ENCODE peak calls at places on chromosomes 13 and 19, in ten cellular contexts. One of them, this sample, is unnamed.
A peak's percentile ranks its signal among the peaks of the same experiment; 100 is the strongest.

GRCh38 chr19:7395793-7396192 is 47.1 kb downstream of the ARHGEF18 start:
- DNase-seq in BE2C: no peak
- DNase-seq in Peyer's patch: no peak
- DNase-seq in endothelial cell of umbilical vein: no peak
- DNase-seq in tibial artery: no peak
- DNase-seq in IMR-90: no peak
- DNase-seq in fibroblast of the aortic adventitia: no peak
- DNase-seq in lung: no peak
- DNase-seq in AG04449: no peak
- DNase-seq in esophagus squamous epithelium: no peak
- DNase-seq in this sample: peak; percentile 18

GRCh38 chr13:75173457-75174356 is 308.3 kb downstream of the TBC1D4 start:
- DNase-seq in BE2C: no peak
- DNase-seq in Peyer's patch: no peak
- DNase-seq in endothelial cell of umbilical vein: peak; percentile 22
- DNase-seq in tibial artery: no peak
- DNase-seq in IMR-90: no peak
- DNase-seq in fibroblast of the aortic adventitia: no peak
- DNase-seq in lung: no peak
- DNase-seq in AG04449: no peak
- DNase-seq in esophagus squamous epithelium: no peak
- DNase-seq in this sample: no peak

GRCh38 chr13:26663801-26664200 is 96.8 kb downstream of the GPR12 start:
- DNase-seq in BE2C: no peak
- DNase-seq in Peyer's patch: no peak
- DNase-seq in endothelial cell of umbilical vein: peak; percentile 60
- DNase-seq in tibial artery: no peak
- DNase-seq in IMR-90: no peak
- DNase-seq in fibroblast of the aortic adventitia: no peak
- DNase-seq in lung: no peak
- DNase-seq in AG04449: no peak
- DNase-seq in esophagus squamous epithelium: no peak
- DNase-seq in this sample: no peak

GRCh38 chr13:44243198-44243852 is 130.3 kb upstream of the SERP2 start:
- DNase-seq in BE2C: peak; percentile 80
- DNase-seq in Peyer's patch: no peak
- DNase-seq in endothelial cell of umbilical vein: peak; percentile 92
- DNase-seq in tibial artery: no peak
- DNase-seq in IMR-90: peak; percentile 74
- DNase-seq in fibroblast of the aortic adventitia: peak; percentile 57
- DNase-seq in lung: no peak
- DNase-seq in AG04449: no peak
- DNase-seq in esophagus squamous epithelium: no peak
- DNase-seq in this sample: peak; percentile 89

GRCh38 chr19:47520343-47520806 is 5.5 kb upstream of the NAPA start:
- DNase-seq in BE2C: no peak
- DNase-seq in Peyer's patch: no peak
- DNase-seq in endothelial cell of umbilical vein: no peak
- DNase-seq in tibial artery: no peak
- DNase-seq in IMR-90: no peak
- DNase-seq in fibroblast of the aortic adventitia: no peak
- DNase-seq in lung: no peak
- DNase-seq in AG04449: no peak
- DNase-seq in esophagus squamous epithelium: no peak
- DNase-seq in this sample: no peak

GRCh38 chr13:79457948-79458347 is 23.0 kb upstream of the NDFIP2 start:
- DNase-seq in BE2C: no peak
- DNase-seq in Peyer's patch: no peak
- DNase-seq in endothelial cell of umbilical vein: peak; percentile 79
- DNase-seq in tibial artery: no peak
- DNase-seq in IMR-90: peak; percentile 91
- DNase-seq in fibroblast of the aortic adventitia: peak; percentile 44
- DNase-seq in lung: no peak
- DNase-seq in AG04449: no peak
- DNase-seq in esophagus squamous epithelium: no peak
- DNase-seq in this sample: peak; percentile 93

GRCh38 chr19:51111606-51112005 is 3.4 kb upstream of the CTU1 start:
- DNase-seq in BE2C: no peak
- DNase-seq in Peyer's patch: no peak
- DNase-seq in endothelial cell of umbilical vein: no peak
- DNase-seq in tibial artery: no peak
- DNase-seq in IMR-90: no peak
- DNase-seq in fibroblast of the aortic adventitia: no peak
- DNase-seq in lung: no peak
- DNase-seq in AG04449: no peak
- DNase-seq in esophagus squamous epithelium: no peak
- DNase-seq in this sample: no peak

GRCh38 chr19:14369399-14370168 is 11.7 kb upstream of the ADGRE5 start:
- DNase-seq in BE2C: no peak
- DNase-seq in Peyer's patch: peak; percentile 64
- DNase-seq in endothelial cell of umbilical vein: no peak
- DNase-seq in tibial artery: peak; percentile 86
- DNase-seq in IMR-90: peak; percentile 64
- DNase-seq in fibroblast of the aortic adventitia: peak; percentile 21
- DNase-seq in lung: no peak
- DNase-seq in AG04449: no peak
- DNase-seq in esophagus squamous epithelium: no peak
- DNase-seq in this sample: no peak

GRCh38 chr19:57664269-57665127 is 4.2 kb upstream of the ZSCAN4 start:
- DNase-seq in BE2C: peak; percentile 76
- DNase-seq in Peyer's patch: no peak
- DNase-seq in endothelial cell of umbilical vein: peak; percentile 46
- DNase-seq in tibial artery: peak; percentile 67
- DNase-seq in IMR-90: peak; percentile 31
- DNase-seq in fibroblast of the aortic adventitia: peak; percentile 46
- DNase-seq in lung: peak; percentile 29
- DNase-seq in AG04449: no peak
- DNase-seq in esophagus squamous epithelium: no peak
- DNase-seq in this sample: peak; percentile 54

GRCh38 chr19:50238043-50238442 is 34.6 kb downstream of the MYH14 start:
- DNase-seq in BE2C: no peak
- DNase-seq in Peyer's patch: no peak
- DNase-seq in endothelial cell of umbilical vein: no peak
- DNase-seq in tibial artery: no peak
- DNase-seq in IMR-90: no peak
- DNase-seq in fibroblast of the aortic adventitia: no peak
- DNase-seq in lung: no peak
- DNase-seq in AG04449: no peak
- DNase-seq in esophagus squamous epithelium: no peak
- DNase-seq in this sample: no peak

GRCh38 chr13:96033220-96034015 is 19.8 kb downstream of the UGGT2 start:
- DNase-seq in BE2C: no peak
- DNase-seq in Peyer's patch: no peak
- DNase-seq in endothelial cell of umbilical vein: no peak
- DNase-seq in tibial artery: no peak
- DNase-seq in IMR-90: no peak
- DNase-seq in fibroblast of the aortic adventitia: no peak
- DNase-seq in lung: no peak
- DNase-seq in AG04449: no peak
- DNase-seq in esophagus squamous epithelium: no peak
- DNase-seq in this sample: no peak

GRCh38 chr19:15246198-15246481 is 13.9 kb upstream of the EPHX3 start:
- DNase-seq in BE2C: no peak
- DNase-seq in Peyer's patch: no peak
- DNase-seq in endothelial cell of umbilical vein: no peak
- DNase-seq in tibial artery: no peak
- DNase-seq in IMR-90: no peak
- DNase-seq in fibroblast of the aortic adventitia: no peak
- DNase-seq in lung: no peak
- DNase-seq in AG04449: no peak
- DNase-seq in esophagus squamous epithelium: no peak
- DNase-seq in this sample: no peak

GRCh38 chr19:43765109-43765876 is 10.5 kb upstream of the SMG9 start:
- DNase-seq in BE2C: no peak
- DNase-seq in Peyer's patch: peak; percentile 80
- DNase-seq in endothelial cell of umbilical vein: peak; percentile 68
- DNase-seq in tibial artery: peak; percentile 86
- DNase-seq in IMR-90: peak; percentile 97
- DNase-seq in fibroblast of the aortic adventitia: peak; percentile 95
- DNase-seq in lung: no peak
- DNase-seq in AG04449: peak; percentile 87
- DNase-seq in esophagus squamous epithelium: no peak
- DNase-seq in this sample: peak; percentile 92

GRCh38 chr13:100573121-100573520 is 15.5 kb downstream of the GGACT start:
- DNase-seq in BE2C: peak; percentile 76
- DNase-seq in Peyer's patch: peak; percentile 79
- DNase-seq in endothelial cell of umbilical vein: peak; percentile 83
- DNase-seq in tibial artery: peak; percentile 72
- DNase-seq in IMR-90: peak; percentile 82
- DNase-seq in fibroblast of the aortic adventitia: peak; percentile 85
- DNase-seq in lung: peak; percentile 62
- DNase-seq in AG04449: peak; percentile 34
- DNase-seq in esophagus squamous epithelium: peak; percentile 12
- DNase-seq in this sample: peak; percentile 93

GRCh38 chr13:39886336-39886735 is 230.9 kb downstream of the COG6 start:
- DNase-seq in BE2C: no peak
- DNase-seq in Peyer's patch: no peak
- DNase-seq in endothelial cell of umbilical vein: no peak
- DNase-seq in tibial artery: no peak
- DNase-seq in IMR-90: no peak
- DNase-seq in fibroblast of the aortic adventitia: no peak
- DNase-seq in lung: no peak
- DNase-seq in AG04449: no peak
- DNase-seq in esophagus squamous epithelium: no peak
- DNase-seq in this sample: no peak

DNA sequence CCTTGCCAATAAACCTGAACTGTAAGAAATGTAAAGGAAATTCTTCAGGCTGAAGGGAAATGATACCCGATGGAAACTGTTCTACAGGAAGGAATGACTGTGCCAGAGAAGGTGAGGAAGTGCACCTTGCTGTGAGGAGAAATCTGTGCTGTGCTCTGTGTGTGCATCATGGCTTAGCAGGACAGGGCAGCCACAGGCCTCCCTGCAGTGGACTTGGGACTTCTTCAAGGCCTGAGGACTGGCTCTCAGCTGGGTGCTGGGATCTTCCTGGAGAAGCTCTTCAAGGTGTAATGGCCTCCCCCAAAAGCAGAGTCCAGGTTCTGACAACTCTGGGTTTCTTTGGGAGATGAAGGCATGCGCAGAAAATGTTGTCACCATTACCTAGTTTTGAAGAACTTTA is 145.1 kb downstream of the UQCRFS1 start:
- DNase-seq in BE2C: no peak
- DNase-seq in Peyer's patch: no peak
- DNase-seq in endothelial cell of umbilical vein: no peak
- DNase-seq in tibial artery: no peak
- DNase-seq in IMR-90: no peak
- DNase-seq in fibroblast of the aortic adventitia: no peak
- DNase-seq in lung: no peak
- DNase-seq in AG04449: no peak
- DNase-seq in esophagus squamous epithelium: no peak
- DNase-seq in this sample: no peak
- TF ChIP-seq CTCF in BE2C: no peak
- TF ChIP-seq CTCF in Peyer's patch: no peak
- TF ChIP-seq CTCF in endothelial cell of umbilical vein: no peak
- TF ChIP-seq CTCF in tibial artery: no peak
- TF ChIP-seq CTCF in IMR-90: no peak
- TF ChIP-seq CTCF in fibroblast of the aortic adventitia: no peak
- TF ChIP-seq CTCF in lung: no peak
- TF ChIP-seq CTCF in AG04449: no peak
- TF ChIP-seq CTCF in esophagus squamous epithelium: no peak
- TF ChIP-seq CTCF in this sample: no peak

DNA sequence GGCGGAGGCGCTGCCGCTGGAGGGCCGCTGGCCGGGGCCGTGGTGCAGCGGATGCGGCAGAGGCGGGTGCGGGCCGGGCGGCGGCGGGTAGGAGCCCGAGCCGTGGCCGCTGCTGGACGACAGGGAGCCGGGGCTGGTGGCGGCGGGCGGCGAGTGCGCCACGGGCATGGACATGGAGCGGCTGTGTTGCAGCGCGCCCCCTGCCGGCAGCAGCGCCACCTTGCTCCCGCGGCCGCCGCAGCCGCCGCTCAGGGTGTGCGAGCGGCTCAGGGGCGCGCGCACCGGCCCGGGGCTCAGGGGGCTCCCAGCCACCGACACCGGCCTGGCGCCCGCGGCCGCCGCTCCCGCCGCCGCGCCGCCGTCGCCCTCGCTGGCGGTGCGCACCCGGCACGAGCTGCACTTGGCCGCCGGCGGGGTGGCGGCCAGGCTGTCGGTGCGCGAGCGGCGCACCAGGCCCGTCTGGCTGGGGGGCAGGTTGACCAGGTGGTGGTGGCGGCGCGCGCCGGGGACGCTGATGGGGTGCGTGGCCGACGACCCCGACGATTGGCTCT is 1.7 kb downstream of the IRS2 start:
- DNase-seq in BE2C: peak; percentile 92
- DNase-seq in Peyer's patch: no peak
- DNase-seq in endothelial cell of umbilical vein: peak; percentile 51
- DNase-seq in tibial artery: peak; percentile 84
- DNase-seq in IMR-90: peak; percentile 62
- DNase-seq in fibroblast of the aortic adventitia: peak; percentile 57
- DNase-seq in lung: peak; percentile 72
- DNase-seq in AG04449: no peak
- DNase-seq in esophagus squamous epithelium: no peak
- DNase-seq in this sample: peak; percentile 80
- H3K4me3 ChIP-seq in BE2C: peak overlapping the region; percentile 87
- H3K4me3 ChIP-seq in Peyer's patch: peak overlapping the region; percentile 70
- H3K4me3 ChIP-seq in endothelial cell of umbilical vein: no peak overlapping the region
- H3K4me3 ChIP-seq in tibial artery: peak overlapping the region; percentile 73
- H3K4me3 ChIP-seq in IMR-90: peak overlapping the region; percentile 75
- H3K4me3 ChIP-seq in fibroblast of the aortic adventitia: peak overlapping the region; percentile 70
- H3K4me3 ChIP-seq in lung: peak overlapping the region; percentile 80
- H3K4me3 ChIP-seq in AG04449: peak overlapping the region; percentile 64
- H3K4me3 ChIP-seq in esophagus squamous epithelium: peak overlapping the region; percentile 68
- H3K4me3 ChIP-seq in this sample: peak overlapping the region; percentile 65

DNA sequence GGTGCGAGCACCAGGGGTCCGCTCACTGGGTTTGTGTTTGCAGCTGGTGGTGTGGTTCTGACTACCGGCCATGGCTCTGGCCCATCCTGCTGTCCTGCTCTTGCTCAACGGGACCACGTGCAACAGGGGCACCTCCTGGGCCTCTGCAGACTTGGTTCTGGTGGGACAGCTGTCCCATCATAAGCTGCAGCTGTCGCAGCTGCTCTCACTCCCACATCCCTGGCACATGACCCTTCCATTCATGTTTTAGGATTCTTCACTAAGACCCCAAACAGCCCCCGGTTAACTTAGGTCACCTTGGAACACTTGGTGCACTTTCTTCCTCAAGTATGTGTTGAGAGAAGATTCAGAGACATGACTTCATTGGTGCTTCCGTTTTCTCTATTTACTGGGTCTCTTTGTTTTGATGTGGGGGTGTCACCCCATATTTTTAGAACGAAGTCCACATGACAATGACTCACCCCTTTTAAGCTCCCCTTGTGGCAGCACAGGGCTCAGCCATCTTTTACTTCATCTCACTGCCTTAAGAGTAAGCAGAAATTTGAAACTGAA is 68.4 kb upstream of the ARHGEF7 start:
- DNase-seq in BE2C: no peak
- DNase-seq in Peyer's patch: no peak
- DNase-seq in endothelial cell of umbilical vein: no peak
- DNase-seq in tibial artery: no peak
- DNase-seq in IMR-90: peak; percentile 58
- DNase-seq in fibroblast of the aortic adventitia: peak; percentile 31
- DNase-seq in lung: peak; percentile 28
- DNase-seq in AG04449: no peak
- DNase-seq in esophagus squamous epithelium: no peak
- DNase-seq in this sample: peak; percentile 45
- TF ChIP-seq CTCF in BE2C: no peak
- TF ChIP-seq CTCF in Peyer's patch: no peak
- TF ChIP-seq CTCF in endothelial cell of umbilical vein: peak; percentile 0
- TF ChIP-seq CTCF in tibial artery: peak; percentile 17
- TF ChIP-seq CTCF in IMR-90: peak; percentile 37
- TF ChIP-seq CTCF in fibroblast of the aortic adventitia: peak; percentile 51
- TF ChIP-seq CTCF in lung: no peak
- TF ChIP-seq CTCF in AG04449: no peak
- TF ChIP-seq CTCF in esophagus squamous epithelium: no peak
- TF ChIP-seq CTCF in this sample: peak; percentile 51

GRCh38 chr19:8738377-8738776 is 16.9 kb downstream of the OR2Z1 start:
- DNase-seq in BE2C: no peak
- DNase-seq in Peyer's patch: no peak
- DNase-seq in endothelial cell of umbilical vein: no peak
- DNase-seq in tibial artery: no peak
- DNase-seq in IMR-90: no peak
- DNase-seq in fibroblast of the aortic adventitia: no peak
- DNase-seq in lung: no peak
- DNase-seq in AG04449: no peak
- DNase-seq in esophagus squamous epithelium: no peak
- DNase-seq in this sample: no peak
- H3K4me3 ChIP-seq in BE2C: no peak overlapping the region
- H3K4me3 ChIP-seq in Peyer's patch: no peak overlapping the region
- H3K4me3 ChIP-seq in endothelial cell of umbilical vein: no peak overlapping the region
- H3K4me3 ChIP-seq in tibial artery: no peak overlapping the region
- H3K4me3 ChIP-seq in IMR-90: no peak overlapping the region
- H3K4me3 ChIP-seq in fibroblast of the aortic adventitia: no peak overlapping the region
- H3K4me3 ChIP-seq in lung: no peak overlapping the region
- H3K4me3 ChIP-seq in AG04449: no peak overlapping the region
- H3K4me3 ChIP-seq in esophagus squamous epithelium: no peak overlapping the region
- H3K4me3 ChIP-seq in this sample: no peak overlapping the region

This sample was measured in choroid plexus epithelial cell.